ENCODE peak calls at places on chromosome 21, in six cellular contexts. Y, L, M, J, A and G are unnamed samples.

GRCh38 chr21:38769253-38769780 is 36.4 kb upstream of the ETS2 start:
- DNase-seq in J (no peak), Y (peak), A (no peak), L (no peak), M (peak), G (no peak)

GRCh38 chr21:28624626-28625025 is 368.1 kb downstream of the LTN1 start:
- DNase-seq in A (no peak), Y (no peak), L (no peak), M (no peak), J (no peak), G (peak)

GRCh38 chr21:16002872-16003466 is 273.2 kb downstream of the USP25 start:
- DNase-seq in M (peak), Y (peak), L (no peak), A (peak), J (no peak), G (no peak)

GRCh38 chr21:39788383-39788782 is 43.4 kb downstream of the IGSF5 start:
- DNase-seq in L (peak), Y (peak), J (peak), M (peak), A (peak), G (peak)

GRCh38 chr21:37700641-37701202 is 215.5 kb downstream of the KCNJ6 start:
- DNase-seq in M (peak), Y (peak), L (peak), A (peak), J (peak), G (peak)

GRCh38 chr21:33023574-33024277 is 2.0 kb upstream of the OLIG2 start:
- DNase-seq in Y (no peak), M (no peak), J (no peak), A (no peak), L (no peak), G (no peak)

GRCh38 chr21:36005879-36006400 is 54.4 kb downstream of the SETD4 start:
- DNase-seq in Y (no peak), J (no peak), M (no peak), A (no peak), L (no peak), G (no peak)

GRCh38 chr21:46662367-46662654 is 26.8 kb downstream of the PRMT2 start:
- DNase-seq in J (no peak), L (no peak), M (no peak), Y (no peak), A (no peak), G (no peak)

GRCh38 chr21:32733356-32733755 is 5.5 kb upstream of the SYNJ1 start:
- DNase-seq in A (no peak), M (no peak), L (no peak), Y (no peak), J (no peak), G (no peak)

GRCh38 chr21:33025106-33025470 is 647 bp upstream of the OLIG2 start:
- DNase-seq in L (no peak), Y (no peak), A (no peak), M (no peak), J (peak), G (no peak)

GRCh38 chr21:17784604-17785402 is 34.4 kb downstream of the C21orf91 start:
- DNase-seq in L (no peak), Y (no peak), A (no peak), M (no peak), J (no peak), G (peak)

GRCh38 chr21:16124397-16125130 is 394.8 kb downstream of the USP25 start:
- DNase-seq in A (peak), Y (peak), M (peak), J (no peak), L (peak), G (peak)

GRCh38 chr21:15293251-15293650 is 228.5 kb upstream of the NRIP1 start:
- DNase-seq in Y (peak), A (peak), J (no peak), M (peak), L (peak), G (peak)

GRCh38 chr21:38438476-38438893 is 59.8 kb downstream of the ERG start:
- DNase-seq in L (peak), A (no peak), M (peak), Y (peak), J (no peak), G (no peak)

GRCh38 chr21:36663033-36663855 is 35.7 kb upstream of the SIM2 start:
- DNase-seq in M (peak), L (no peak), J (no peak), A (no peak), Y (no peak), G (peak)

GRCh38 chr21:28738882-28739281 is 253.8 kb downstream of the LTN1 start:
- DNase-seq in J (no peak), M (no peak), A (no peak), Y (no peak), L (no peak), G (no peak)

GRCh38 chr21:32520885-32521735 is 64.2 kb downstream of the TCP10L start:
- DNase-seq in Y (peak), L (no peak), M (peak), J (no peak), A (peak), G (peak)

GRCh38 chr21:33114276-33114675 is 44.3 kb downstream of the OLIG1 start:
- DNase-seq in A (no peak), Y (no peak), J (no peak), M (no peak), L (no peak), G (no peak)

DNA sequence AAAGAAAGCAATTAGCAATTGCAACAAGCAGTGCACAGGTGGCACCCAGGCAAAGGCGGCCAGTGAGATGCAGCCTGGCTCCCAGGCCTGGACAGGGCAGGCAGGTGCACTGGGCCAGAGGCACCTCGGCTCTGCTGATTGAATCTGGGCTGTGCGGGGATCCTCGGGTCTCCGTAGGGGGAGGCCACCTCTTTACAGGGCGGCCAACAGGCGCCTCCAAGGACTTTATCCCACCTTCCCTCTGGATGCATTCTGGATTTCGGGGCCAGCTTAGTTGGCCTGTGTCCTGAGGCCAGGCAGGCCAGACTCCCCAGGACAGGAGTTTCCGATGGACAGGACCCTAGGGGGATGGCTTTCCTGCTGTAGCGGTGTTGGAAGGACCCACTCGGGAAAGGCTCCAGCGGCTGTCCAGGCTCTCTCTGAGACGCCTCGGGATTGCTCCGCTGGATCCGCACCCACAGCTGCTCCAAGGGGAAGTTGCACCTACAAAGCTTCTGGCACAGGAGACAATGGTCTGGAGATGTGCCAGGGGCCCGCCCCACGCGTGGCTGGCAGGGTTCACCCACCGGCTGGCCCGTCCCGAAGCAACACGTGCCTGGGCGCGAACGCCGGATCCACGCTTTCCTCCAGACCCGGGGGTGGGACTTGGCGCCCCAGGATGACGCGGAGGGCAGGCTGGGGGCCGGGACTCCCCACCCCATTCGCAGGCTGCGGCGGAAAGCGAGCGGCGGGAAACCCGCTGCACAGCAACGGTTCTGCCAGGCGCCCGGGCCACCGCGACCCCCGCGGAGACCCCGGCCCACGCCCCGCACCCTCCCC is 810 bp downstream of the SLC19A1 start:
- DNase-seq in J (peak), A (peak), M (peak), Y (no peak), L (no peak), G (peak)
- TF ChIP-seq CTCF in J (no peak), A (no peak), M (no peak), Y (no peak), L (no peak), G (no peak)

GRCh38 chr21:30448514-30448913 is 8.4 kb downstream of the KRTAP15-1 start:
- DNase-seq in A (no peak), L (no peak), Y (no peak), J (no peak), M (no peak), G (no peak)

GRCh38 chr21:30443226-30443625 is 3.2 kb downstream of the KRTAP15-1 start:
- DNase-seq in M (no peak), L (no peak), A (no peak), J (no peak), Y (no peak), G (no peak)

GRCh38 chr21:30446969-30447368 is 6.9 kb downstream of the KRTAP15-1 start:
- DNase-seq in A (no peak), L (no peak), Y (no peak), J (no peak), M (no peak), G (peak)

GRCh38 chr21:30439975-30440374 is at the start of gene KRTAP15-1:
- DNase-seq in J (no peak), M (no peak), Y (no peak), A (no peak), L (no peak), G (no peak)

GRCh38 chr21:30444204-30444603 is 4.1 kb downstream of the KRTAP15-1 start:
- DNase-seq in M (no peak), J (peak), Y (no peak), L (no peak), A (no peak), G (peak)
- TF ChIP-seq CTCF in M (no peak), J (no peak), Y (no peak), L (no peak), A (no peak), G (peak)

DNA sequence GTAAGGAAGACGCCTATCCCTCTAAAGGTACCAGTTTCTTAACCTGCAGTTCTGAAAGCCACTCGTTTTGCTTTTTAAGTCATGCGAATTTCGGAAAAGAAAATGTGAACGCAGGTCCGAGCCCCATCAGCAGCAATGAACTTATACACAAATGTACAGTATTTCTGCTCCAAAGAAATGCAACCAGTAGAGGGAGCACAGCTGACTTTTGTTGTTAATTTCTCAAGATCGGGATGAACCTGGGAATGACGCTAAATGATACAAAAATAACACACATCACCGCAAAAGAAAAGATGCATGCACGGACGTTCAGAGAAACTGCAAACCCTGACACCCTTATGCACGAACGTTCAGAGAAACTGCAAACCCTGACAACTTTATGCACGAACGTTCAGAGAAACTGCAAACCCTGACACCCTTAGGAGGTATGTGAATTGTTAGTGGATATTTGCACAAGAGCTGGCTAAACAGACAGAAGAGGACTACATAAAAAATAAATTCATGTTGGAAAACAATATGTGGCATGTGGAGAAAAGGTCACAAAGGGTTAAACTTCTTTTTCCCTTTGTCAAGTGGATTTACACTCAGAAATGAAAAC is 3.5 kb upstream of the TIAM1 start:
- DNase-seq in Y (peak), J (no peak), A (no peak), M (peak), L (no peak), G (peak)
- TF ChIP-seq CTCF in Y (peak), J (peak), A (peak), M (peak), L (peak), G (peak)

GRCh38 chr21:42466700-42467612 is 29.1 kb downstream of the RSPH1 start:
- DNase-seq in J (no peak), Y (peak), L (no peak), A (no peak), M (peak), G (peak)

GRCh38 chr21:42465008-42465878 is 30.8 kb downstream of the RSPH1 start:
- DNase-seq in M (no peak), J (no peak), L (no peak), A (no peak), Y (peak), G (peak)

GRCh38 chr21:42469272-42469671 is 26.8 kb downstream of the RSPH1 start:
- DNase-seq in L (no peak), Y (no peak), A (no peak), J (no peak), M (no peak), G (no peak)

GRCh38 chr21:42468511-42469131 is 27.4 kb downstream of the RSPH1 start:
- DNase-seq in M (no peak), L (no peak), Y (no peak), A (no peak), J (no peak), G (no peak)

DNA sequence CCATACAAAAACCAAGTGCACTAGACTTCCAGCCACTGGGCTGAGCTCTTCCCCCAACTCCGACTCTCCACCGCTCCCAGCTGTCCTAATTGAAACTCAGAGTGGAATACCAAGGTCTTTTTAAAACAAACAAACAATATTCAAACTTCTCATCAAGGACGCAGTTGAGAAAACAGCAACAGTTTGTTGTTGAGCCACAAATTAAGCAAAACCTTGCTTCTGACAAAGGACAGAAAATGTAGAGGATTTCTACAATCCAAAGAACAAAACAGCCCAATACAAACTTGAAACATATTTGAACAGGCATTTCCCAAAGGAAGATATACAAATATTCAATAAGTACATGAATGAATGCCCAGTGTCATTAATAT is 28.4 kb downstream of the RSPH1 start:
- DNase-seq in M (no peak), Y (no peak), L (no peak), J (no peak), A (no peak), G (no peak)
- TF ChIP-seq CTCF in M (no peak), Y (no peak), L (no peak), J (no peak), A (no peak), G (no peak)